ENCODE peak calls at places on chromosomes 11 and 22, in ten cellular contexts. L, Z, B, F, U, Q, G, K, O and J are unnamed samples.

GRCh38 chr22:30127749-30128166 is 47.5 kb downstream of the HORMAD2 start:
- DNase-seq in Z (no peak), U (no peak), O (no peak), Q (peak), G (no peak), K (no peak), B (peak), L (no peak), F (no peak), J (no peak)

GRCh38 chr11:117875397-117876048 is 935 bp downstream of the FXYD6 start:
- DNase-seq in L (no peak), B (no peak), U (no peak), F (no peak), K (peak), O (peak), Q (no peak), G (no peak), Z (peak), J (peak)

GRCh38 chr11:19536131-19536530 is 176.5 kb upstream of the NAV2 start:
- DNase-seq in B (no peak), G (no peak), F (no peak), U (no peak), L (no peak), Q (no peak), O (no peak), Z (no peak), K (no peak), J (no peak)

GRCh38 chr11:115739878-115740277 is 235.7 kb upstream of the CADM1 start:
- DNase-seq in Q (no peak), B (no peak), L (no peak), U (no peak), G (no peak), O (no peak), K (no peak), F (no peak), Z (no peak), J (no peak)

GRCh38 chr11:73227571-73228211 is 9.6 kb downstream of the P2RY2 start:
- DNase-seq in L (no peak), B (no peak), O (no peak), K (no peak), G (peak), Z (no peak), U (peak), Q (no peak), F (no peak), J (no peak)

GRCh38 chr11:102312656-102313055 is 4.6 kb upstream of the BIRC3 start:
- DNase-seq in Z (no peak), K (no peak), G (no peak), Q (no peak), L (no peak), F (no peak), B (peak), U (no peak), O (no peak), J (no peak)

GRCh38 chr11:94139421-94139820 is 10.8 kb downstream of the PANX1 start:
- DNase-seq in O (no peak), G (peak), Z (no peak), U (no peak), B (no peak), K (no peak), L (no peak), F (no peak), Q (no peak), J (no peak)

GRCh38 chr11:110295487-110296225 is 758 bp downstream of the RDX start:
- DNase-seq in Q (peak), O (peak), L (no peak), G (peak), B (peak), Z (peak), K (no peak), F (peak), U (peak), J (peak)

GRCh38 chr11:44033411-44033850 is 14.3 kb upstream of the ACCSL start:
- DNase-seq in O (no peak), L (no peak), F (no peak), Q (no peak), B (no peak), Z (no peak), U (no peak), K (no peak), G (no peak), J (no peak)

GRCh38 chr22:25120093-25120561 is 79.5 kb upstream of the CRYBB3 start:
- DNase-seq in U (no peak), Q (no peak), O (no peak), G (peak), K (peak), L (no peak), F (no peak), Z (no peak), B (no peak), J (no peak)

GRCh38 chr11:70522613-70523311 is 124.4 kb downstream of the CTTN start:
- DNase-seq in O (no peak), G (no peak), U (peak), F (no peak), Q (no peak), L (no peak), Z (no peak), B (no peak), K (no peak), J (no peak)